ENCODE peak calls at places on chromosomes 4 and X, in six cellular contexts. Q, F, G, E, X and U are unnamed samples.

GRCh38 chr4:151325320-151326246 is at the start of gene SH3D19:
- DNase-seq in Q (no peak), F (peak; percentile 76), G (no peak), E (no peak), X (no peak), U (no peak)

GRCh38 chr4:84750260-84750955 is 167.5 kb downstream of the CDS1 start:
- DNase-seq in Q (peak; percentile 57), F (peak; percentile 83), G (no peak), E (no peak), X (peak; percentile 7), U (peak; percentile 56)

GRCh38 chrX:115642895-115643530 is 82.0 kb downstream of the PLS3 start:
- DNase-seq in Q (peak; percentile 75), F (peak; percentile 87), G (peak; percentile 33), E (peak; percentile 39), X (no peak), U (peak; percentile 44)

GRCh38 chr4:176142253-176142652 is 53.1 kb downstream of the SPATA4 start:
- DNase-seq in Q (no peak), F (no peak), G (no peak), E (no peak), X (no peak), U (no peak)

GRCh38 chr4:187378441-187378840 is 617.1 kb upstream of the ZFP42 start:
- DNase-seq in Q (no peak), F (no peak), G (no peak), E (no peak), X (no peak), U (no peak)

GRCh38 chrX:106995678-106996077 is 4.3 kb downstream of the MORC4 start:
- DNase-seq in Q (no peak), F (no peak), G (no peak), E (no peak), X (no peak), U (no peak)

GRCh38 chr4:94559351-94559806 is 107.6 kb downstream of the PDLIM5 start:
- DNase-seq in Q (no peak), F (peak; percentile 84), G (no peak), E (no peak), X (no peak), U (no peak)

GRCh38 chr4:65190780-65191179 is 479.5 kb downstream of the EPHA5 start:
- DNase-seq in Q (no peak), F (no peak), G (no peak), E (no peak), X (no peak), U (no peak)

GRCh38 chr4:38950734-38951133 is 81.5 kb downstream of the TMEM156 start:
- DNase-seq in Q (no peak), F (no peak), G (no peak), E (no peak), X (no peak), U (no peak)

GRCh38 chr4:77579406-77580076 is 26.1 kb upstream of the CXCL13 start:
- DNase-seq in Q (no peak), F (peak; percentile 84), G (no peak), E (no peak), X (peak; percentile 84), U (no peak)

GRCh38 chr4:38728651-38729141 is 54.1 kb downstream of the TLR10 start:
- DNase-seq in Q (peak; percentile 18), F (no peak), G (no peak), E (no peak), X (no peak), U (peak; percentile 17)

GRCh38 chrX:2548731-2549423 is 48.1 kb upstream of the DHRSX start:
- DNase-seq in Q (no peak), F (no peak), G (no peak), E (no peak), X (no peak), U (no peak)

GRCh38 chrX:24241822-24242648 is 71.8 kb downstream of the SUPT20HL2 start:
- DNase-seq in Q (peak; percentile 62), F (peak; percentile 51), G (peak; percentile 7), E (no peak), X (no peak), U (peak; percentile 64)

GRCh38 chr4:48033825-48034413 is 17.3 kb downstream of the NIPAL1 start:
- DNase-seq in Q (peak; percentile 59), F (peak; percentile 44), G (peak; percentile 66), E (peak; percentile 79), X (no peak), U (peak; percentile 54)

GRCh38 chr4:135065366-135065765 is 863.8 kb upstream of the PABPC4L start:
- DNase-seq in Q (no peak), F (no peak), G (no peak), E (no peak), X (no peak), U (no peak)

GRCh38 chrX:16445166-16445752 is 204.7 kb upstream of the S100G start:
- DNase-seq in Q (peak; percentile 39), F (peak; percentile 66), G (peak; percentile 33), E (peak; percentile 43), X (no peak), U (peak; percentile 42)

GRCh38 chr4:38233727-38234478 is 273.7 kb downstream of the PTTG2 start:
- DNase-seq in Q (peak; percentile 59), F (no peak), G (no peak), E (no peak), X (no peak), U (peak; percentile 58)

GRCh38 chr4:7210818-7211217 is 18.5 kb downstream of the SORCS2 start:
- DNase-seq in Q (no peak), F (peak; percentile 95), G (no peak), E (no peak), X (peak; percentile 55), U (no peak)

GRCh38 chr4:155667538-155668511 is 1.2 kb downstream of the GUCY1A1 start:
- DNase-seq in Q (peak; percentile 87), F (peak; percentile 68), G (no peak), E (peak; percentile 22), X (no peak), U (no peak)

GRCh38 chr4:98232202-98232601 is 29.0 kb upstream of the RAP1GDS1 start:
- DNase-seq in Q (peak; percentile 91), F (no peak), G (no peak), E (no peak), X (no peak), U (peak; percentile 95)

GRCh38 chr4:7785017-7785416 is 154.6 kb downstream of the AFAP1 start:
- DNase-seq in Q (no peak), F (no peak), G (no peak), E (no peak), X (no peak), U (no peak)

GRCh38 chr4:47914219-47914925 is at the start of gene NFXL1:
- DNase-seq in Q (peak; percentile 97), F (peak; percentile 99), G (peak; percentile 95), E (peak; percentile 97), X (peak; percentile 89), U (peak; percentile 99)

GRCh38 chr4:14856927-14857220 is 145.4 kb upstream of the CPEB2 start:
- DNase-seq in Q (no peak), F (no peak), G (no peak), E (no peak), X (no peak), U (no peak)

GRCh38 chr4:77852892-77853495 is 9.6 kb upstream of the MRPL1 start:
- DNase-seq in Q (peak; percentile 85), F (no peak), G (peak; percentile 65), E (peak; percentile 87), X (no peak), U (peak; percentile 82)

GRCh38 chrX:41384041-41384705 is 50.2 kb downstream of the DDX3X start:
- DNase-seq in Q (peak; percentile 87), F (peak; percentile 8), G (peak; percentile 23), E (peak; percentile 43), X (peak; percentile 42), U (peak; percentile 87)

GRCh38 chr4:176272799-176273198 is 3.8 kb upstream of the ASB5 start:
- DNase-seq in Q (no peak), F (no peak), G (no peak), E (no peak), X (no peak), U (no peak)

GRCh38 chr4:73606465-73606974 is 13.7 kb downstream of the RASSF6 start:
- DNase-seq in Q (no peak), F (no peak), G (no peak), E (no peak), X (no peak), U (no peak)

GRCh38 chr4:6658635-6659075 is 18.2 kb downstream of the MRFAP1 start:
- DNase-seq in Q (no peak), F (peak; percentile 58), G (peak; percentile 44), E (peak; percentile 37), X (no peak), U (no peak)

GRCh38 chr4:123838426-123838825 is 441.8 kb downstream of the SPRY1 start:
- DNase-seq in Q (no peak), F (no peak), G (no peak), E (no peak), X (no peak), U (no peak)

GRCh38 chr4:77157859-77158486 is 966 bp downstream of the CCNG2 start:
- DNase-seq in Q (peak; percentile 86), F (peak; percentile 96), G (peak; percentile 68), E (peak; percentile 84), X (peak; percentile 68), U (peak; percentile 93)